ENCODE peak calls at places on chromosome X, in nine cellular contexts. J, B, T, M, C, W, H, S and Z are unnamed samples.

GRCh38 chrX:56812515-56813105 is 83.6 kb downstream of the NBDY start:
- DNase-seq in J (no peak), B (no peak), T (peak; percentile 17), M (no peak), C (peak; percentile 14), W (no peak), H (no peak), S (no peak), Z (no peak)

GRCh38 chrX:64204701-64205440 is 637 bp downstream of the AMER1 start:
- DNase-seq in J (peak; percentile 27), B (no peak), T (peak; percentile 26), M (peak; percentile 45), C (peak; percentile 31), W (peak; percentile 69), H (peak; percentile 79), S (peak; percentile 44), Z (peak; percentile 28)

GRCh38 chrX:31227250-31227649 is 155.4 kb upstream of the FTHL17 start:
- DNase-seq in J (peak; percentile 19), B (no peak), T (peak; percentile 43), M (no peak), C (no peak), W (no peak), H (no peak), S (peak; percentile 15), Z (peak; percentile 52)

GRCh38 chrX:63128509-63128908 is 222.6 kb downstream of the SPIN4 start:
- DNase-seq in J (peak; percentile 4), B (no peak), T (peak; percentile 53), M (peak; percentile 40), C (peak; percentile 7), W (peak; percentile 43), H (no peak), S (no peak), Z (peak; percentile 22)

GRCh38 chrX:9907645-9908387 is 59.3 kb upstream of the CLDN34 start:
- DNase-seq in J (peak; percentile 83), B (no peak), T (peak; percentile 85), M (no peak), C (no peak), W (peak; percentile 53), H (no peak), S (no peak), Z (peak; percentile 81)

GRCh38 chrX:96314974-96315373 is 369.7 kb upstream of the DIAPH2 start:
- DNase-seq in J (peak; percentile 28), B (no peak), T (peak; percentile 81), M (no peak), C (no peak), W (peak; percentile 13), H (no peak), S (no peak), Z (peak; percentile 79)

GRCh38 chrX:46456125-46456922 is 88.9 kb downstream of the ZNF674 start:
- DNase-seq in J (peak; percentile 48), B (no peak), T (no peak), M (no peak), C (no peak), W (no peak), H (no peak), S (no peak), Z (no peak)

GRCh38 chrX:136577562-136577961 is 45.5 kb downstream of the VGLL1 start:
- DNase-seq in J (peak; percentile 61), B (no peak), T (peak; percentile 53), M (peak; percentile 45), C (peak; percentile 34), W (peak; percentile 44), H (peak; percentile 31), S (peak; percentile 61), Z (peak; percentile 49)

GRCh38 chrX:31832263-31832662 is 760.4 kb upstream of the FTHL17 start:
- DNase-seq in J (no peak), B (no peak), T (peak; percentile 5), M (no peak), C (no peak), W (peak; percentile 5), H (no peak), S (no peak), Z (no peak)

GRCh38 chrX:107449490-107450175 is at the start of gene FRMPD3:
- DNase-seq in J (no peak), B (no peak), T (no peak), M (no peak), C (peak; percentile 64), W (no peak), H (peak; percentile 87), S (peak; percentile 26), Z (no peak)
- H3K4me3 ChIP-seq in J (peak within 1 kb of the TSS; percentile 29), B (no peak within 1 kb of the TSS), T (peak within 1 kb of the TSS; percentile 25), M (no peak within 1 kb of the TSS), C (peak within 1 kb of the TSS; percentile 73), W (peak within 1 kb of the TSS; percentile 17), H (peak within 1 kb of the TSS; percentile 74), S (peak within 1 kb of the TSS; percentile 8), Z (peak within 1 kb of the TSS; percentile 26)

GRCh38 chrX:131746491-131746968 is 202.7 kb downstream of the OR13H1 start:
- DNase-seq in J (no peak), B (peak; percentile 89), T (no peak), M (no peak), C (peak; percentile 10), W (no peak), H (peak; percentile 51), S (no peak), Z (peak; percentile 85)
- H3K4me3 ChIP-seq in J (no peak overlapping the region), B (no peak overlapping the region), T (no peak overlapping the region), M (peak overlapping the region; percentile 38), C (no peak overlapping the region), W (no peak overlapping the region), H (no peak overlapping the region), S (no peak overlapping the region), Z (peak overlapping the region; percentile 64)

GRCh38 chrX:66007851-66008250 is 32.0 kb downstream of the VSIG4 start:
- DNase-seq in J (no peak), B (no peak), T (no peak), M (no peak), C (no peak), W (no peak), H (no peak), S (no peak), Z (no peak)

GRCh38 chrX:66008403-66008970 is 31.4 kb downstream of the VSIG4 start:
- DNase-seq in J (no peak), B (no peak), T (no peak), M (no peak), C (no peak), W (no peak), H (no peak), S (no peak), Z (no peak)

GRCh38 chrX:66002832-66003680 is 36.8 kb downstream of the VSIG4 start:
- DNase-seq in J (no peak), B (no peak), T (no peak), M (no peak), C (no peak), W (no peak), H (no peak), S (no peak), Z (no peak)

GRCh38 chrX:66004928-66005831 is 34.7 kb downstream of the VSIG4 start:
- DNase-seq in J (no peak), B (no peak), T (no peak), M (no peak), C (peak; percentile 48), W (no peak), H (no peak), S (no peak), Z (no peak)

GRCh38 chrX:66005832-66006449 is 33.9 kb downstream of the VSIG4 start:
- DNase-seq in J (no peak), B (no peak), T (no peak), M (no peak), C (no peak), W (no peak), H (no peak), S (no peak), Z (no peak)
- H3K4me3 ChIP-seq in J (no peak overlapping the region), B (no peak overlapping the region), T (no peak overlapping the region), M (no peak overlapping the region), C (peak overlapping the region; percentile 12), W (no peak overlapping the region), H (no peak overlapping the region), S (no peak overlapping the region), Z (no peak overlapping the region)

DNA sequence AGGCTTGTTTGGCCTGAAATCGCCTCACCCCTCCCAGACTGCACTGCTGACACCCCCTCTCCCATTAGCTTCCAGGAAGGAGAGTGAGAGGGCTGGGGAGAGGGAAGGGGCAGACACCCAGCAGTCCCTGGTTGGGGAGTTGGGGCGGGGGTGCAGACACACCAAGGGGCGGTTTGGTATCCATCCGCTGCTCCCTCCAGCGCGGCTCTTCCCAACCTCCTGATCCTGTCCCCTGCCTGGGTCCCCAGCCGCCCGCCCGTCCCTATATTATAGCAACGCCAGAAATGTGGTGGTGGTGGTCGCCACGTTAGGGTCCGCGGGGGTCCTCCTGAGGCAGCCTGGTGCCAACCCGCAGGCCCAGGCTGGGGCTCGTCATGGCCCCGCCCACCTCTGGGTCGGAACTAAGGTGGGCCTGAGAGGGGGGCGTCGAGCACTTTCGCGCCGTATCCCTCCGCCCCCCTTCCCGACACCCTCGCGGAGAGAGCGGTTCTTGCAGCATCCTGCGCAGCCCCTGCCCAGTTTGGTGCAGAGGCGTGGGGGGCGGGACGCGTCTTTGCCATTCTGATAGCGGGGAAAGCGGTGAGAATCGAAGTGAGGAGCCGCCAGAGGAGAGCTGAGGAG is 25.1 kb downstream of the GPRASP3 start:
- DNase-seq in J (no peak), B (peak; percentile 71), T (no peak), M (no peak), C (no peak), W (no peak), H (peak; percentile 72), S (peak; percentile 44), Z (no peak)
- H3K4me3 ChIP-seq in J (peak overlapping the region; percentile 61), B (no peak overlapping the region), T (peak overlapping the region; percentile 60), M (peak overlapping the region; percentile 27), C (no peak overlapping the region), W (no peak overlapping the region), H (peak overlapping the region; percentile 71), S (peak overlapping the region; percentile 14), Z (peak overlapping the region; percentile 56)

DNA sequence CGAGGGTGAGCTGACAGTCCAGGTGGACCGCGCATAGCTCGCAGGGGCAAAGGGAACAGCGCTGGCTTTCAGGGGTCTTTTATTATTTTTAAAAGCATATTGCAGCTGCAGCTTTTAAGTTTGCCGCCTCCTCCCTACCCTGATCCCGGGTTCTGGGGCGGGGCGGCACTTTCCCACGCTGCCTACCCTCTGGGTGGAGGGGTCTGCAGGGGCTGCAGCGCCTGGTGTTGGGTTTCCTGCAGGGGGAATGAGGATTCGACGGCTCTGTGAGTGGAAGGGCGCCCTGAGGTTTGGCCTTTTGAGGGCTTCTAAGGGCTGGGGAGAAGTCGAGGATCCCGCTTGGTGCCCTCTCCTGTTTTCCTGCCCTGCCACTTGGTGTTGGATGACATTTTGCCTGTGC is 80.7 kb upstream of the SCML1 start:
- DNase-seq in J (no peak), B (no peak), T (no peak), M (no peak), C (no peak), W (no peak), H (peak; percentile 66), S (no peak), Z (no peak)
- H3K4me3 ChIP-seq in J (no peak overlapping the region), B (no peak overlapping the region), T (no peak overlapping the region), M (no peak overlapping the region), C (no peak overlapping the region), W (no peak overlapping the region), H (peak overlapping the region; percentile 39), S (no peak overlapping the region), Z (no peak overlapping the region)

GRCh38 chrX:23374291-23374690 is 39.6 kb downstream of the PTCHD1 start:
- DNase-seq in J (no peak), B (no peak), T (no peak), M (no peak), C (no peak), W (peak; percentile 17), H (no peak), S (no peak), Z (no peak)
- H3K4me3 ChIP-seq in J (no peak overlapping the region), B (no peak overlapping the region), T (no peak overlapping the region), M (no peak overlapping the region), C (no peak overlapping the region), W (no peak overlapping the region), H (no peak overlapping the region), S (no peak overlapping the region), Z (no peak overlapping the region)